ENCODE peak calls at places on chromosomes 7 and 10, in ten cellular contexts. One of them, this sample, is unnamed.

GRCh38 chr7:80137410-80137809 is 2.8 kb downstream of the GNAI1 start:
- DNase-seq in psoas muscle: no peak
- DNase-seq in mesothelial cell of epicardium: no peak
- DNase-seq in heart right ventricle: no peak
- DNase-seq in fibroblast of villous mesenchyme: no peak
- DNase-seq in fibroblast of the aortic adventitia: no peak
- DNase-seq in H9: no peak
- DNase-seq in AG10803: no peak
- DNase-seq in HL-60: no peak
- DNase-seq in fibroblast of pulmonary artery: no peak
- DNase-seq in this sample: no peak

GRCh38 chr7:17016402-17017010 is 134.7 kb upstream of the AGR3 start:
- DNase-seq in psoas muscle: no peak
- DNase-seq in mesothelial cell of epicardium: no peak
- DNase-seq in heart right ventricle: no peak
- DNase-seq in fibroblast of villous mesenchyme: no peak
- DNase-seq in fibroblast of the aortic adventitia: no peak
- DNase-seq in H9: no peak
- DNase-seq in AG10803: no peak
- DNase-seq in HL-60: no peak
- DNase-seq in fibroblast of pulmonary artery: no peak
- DNase-seq in this sample: no peak

GRCh38 chr10:121615862-121616261 is 17.6 kb upstream of the FGFR2 start:
- DNase-seq in psoas muscle: no peak
- DNase-seq in mesothelial cell of epicardium: no peak
- DNase-seq in heart right ventricle: no peak
- DNase-seq in fibroblast of villous mesenchyme: peak
- DNase-seq in fibroblast of the aortic adventitia: no peak
- DNase-seq in H9: no peak
- DNase-seq in AG10803: no peak
- DNase-seq in HL-60: no peak
- DNase-seq in fibroblast of pulmonary artery: no peak
- DNase-seq in this sample: no peak

GRCh38 chr10:54758791-54759190 is 42.2 kb downstream of the PCDH15 start:
- DNase-seq in psoas muscle: no peak
- DNase-seq in mesothelial cell of epicardium: no peak
- DNase-seq in heart right ventricle: no peak
- DNase-seq in fibroblast of villous mesenchyme: no peak
- DNase-seq in fibroblast of the aortic adventitia: no peak
- DNase-seq in H9: no peak
- DNase-seq in AG10803: no peak
- DNase-seq in HL-60: no peak
- DNase-seq in fibroblast of pulmonary artery: no peak
- DNase-seq in this sample: no peak

GRCh38 chr7:644381-645305 is 81.9 kb upstream of the DNAAF5 start:
- DNase-seq in psoas muscle: no peak
- DNase-seq in mesothelial cell of epicardium: no peak
- DNase-seq in heart right ventricle: peak
- DNase-seq in fibroblast of villous mesenchyme: no peak
- DNase-seq in fibroblast of the aortic adventitia: no peak
- DNase-seq in H9: no peak
- DNase-seq in AG10803: no peak
- DNase-seq in HL-60: no peak
- DNase-seq in fibroblast of pulmonary artery: no peak
- DNase-seq in this sample: no peak

GRCh38 chr10:14225374-14225773 is 105.3 kb downstream of the FRMD4A start:
- DNase-seq in psoas muscle: no peak
- DNase-seq in mesothelial cell of epicardium: no peak
- DNase-seq in heart right ventricle: no peak
- DNase-seq in fibroblast of villous mesenchyme: no peak
- DNase-seq in fibroblast of the aortic adventitia: no peak
- DNase-seq in H9: no peak
- DNase-seq in AG10803: no peak
- DNase-seq in HL-60: no peak
- DNase-seq in fibroblast of pulmonary artery: no peak
- DNase-seq in this sample: no peak

GRCh38 chr7:158016171-158017087 is 571.2 kb downstream of the PTPRN2 start:
- DNase-seq in psoas muscle: no peak
- DNase-seq in mesothelial cell of epicardium: no peak
- DNase-seq in heart right ventricle: peak
- DNase-seq in fibroblast of villous mesenchyme: no peak
- DNase-seq in fibroblast of the aortic adventitia: no peak
- DNase-seq in H9: no peak
- DNase-seq in AG10803: no peak
- DNase-seq in HL-60: no peak
- DNase-seq in fibroblast of pulmonary artery: no peak
- DNase-seq in this sample: no peak

GRCh38 chr10:59108886-59109288 is 67.6 kb upstream of the PHYHIPL start:
- DNase-seq in psoas muscle: no peak
- DNase-seq in mesothelial cell of epicardium: no peak
- DNase-seq in heart right ventricle: no peak
- DNase-seq in fibroblast of villous mesenchyme: no peak
- DNase-seq in fibroblast of the aortic adventitia: no peak
- DNase-seq in H9: no peak
- DNase-seq in AG10803: no peak
- DNase-seq in HL-60: no peak
- DNase-seq in fibroblast of pulmonary artery: no peak
- DNase-seq in this sample: no peak

GRCh38 chr7:128963327-128963757 is 25.6 kb downstream of the IRF5 start:
- DNase-seq in psoas muscle: no peak
- DNase-seq in mesothelial cell of epicardium: no peak
- DNase-seq in heart right ventricle: no peak
- DNase-seq in fibroblast of villous mesenchyme: peak
- DNase-seq in fibroblast of the aortic adventitia: no peak
- DNase-seq in H9: no peak
- DNase-seq in AG10803: no peak
- DNase-seq in HL-60: no peak
- DNase-seq in fibroblast of pulmonary artery: peak
- DNase-seq in this sample: peak

GRCh38 chr10:74640134-74640533 is 186.3 kb upstream of the KAT6B start:
- DNase-seq in psoas muscle: no peak
- DNase-seq in mesothelial cell of epicardium: no peak
- DNase-seq in heart right ventricle: no peak
- DNase-seq in fibroblast of villous mesenchyme: peak
- DNase-seq in fibroblast of the aortic adventitia: no peak
- DNase-seq in H9: peak
- DNase-seq in AG10803: peak
- DNase-seq in HL-60: no peak
- DNase-seq in fibroblast of pulmonary artery: peak
- DNase-seq in this sample: no peak

GRCh38 chr10:96280859-96281258 is 9.5 kb upstream of the BLNK start:
- DNase-seq in psoas muscle: no peak
- DNase-seq in mesothelial cell of epicardium: no peak
- DNase-seq in heart right ventricle: no peak
- DNase-seq in fibroblast of villous mesenchyme: no peak
- DNase-seq in fibroblast of the aortic adventitia: no peak
- DNase-seq in H9: no peak
- DNase-seq in AG10803: no peak
- DNase-seq in HL-60: no peak
- DNase-seq in fibroblast of pulmonary artery: no peak
- DNase-seq in this sample: no peak

GRCh38 chr7:134954197-134955082 is 31.9 kb upstream of the AGBL3 start:
- DNase-seq in psoas muscle: no peak
- DNase-seq in mesothelial cell of epicardium: no peak
- DNase-seq in heart right ventricle: no peak
- DNase-seq in fibroblast of villous mesenchyme: peak
- DNase-seq in fibroblast of the aortic adventitia: peak
- DNase-seq in H9: no peak
- DNase-seq in AG10803: peak
- DNase-seq in HL-60: no peak
- DNase-seq in fibroblast of pulmonary artery: peak
- DNase-seq in this sample: peak

GRCh38 chr10:112628951-112629604 is 182.1 kb downstream of the VTI1A start:
- DNase-seq in psoas muscle: no peak
- DNase-seq in mesothelial cell of epicardium: no peak
- DNase-seq in heart right ventricle: no peak
- DNase-seq in fibroblast of villous mesenchyme: peak
- DNase-seq in fibroblast of the aortic adventitia: no peak
- DNase-seq in H9: no peak
- DNase-seq in AG10803: no peak
- DNase-seq in HL-60: no peak
- DNase-seq in fibroblast of pulmonary artery: peak
- DNase-seq in this sample: no peak

GRCh38 chr7:32224276-32224675 is 154.1 kb upstream of the PDE1C start:
- DNase-seq in psoas muscle: no peak
- DNase-seq in mesothelial cell of epicardium: no peak
- DNase-seq in heart right ventricle: no peak
- DNase-seq in fibroblast of villous mesenchyme: no peak
- DNase-seq in fibroblast of the aortic adventitia: no peak
- DNase-seq in H9: no peak
- DNase-seq in AG10803: no peak
- DNase-seq in HL-60: no peak
- DNase-seq in fibroblast of pulmonary artery: no peak
- DNase-seq in this sample: no peak

GRCh38 chr7:156735861-156736260 is 95.3 kb downstream of the RNF32 start:
- DNase-seq in psoas muscle: no peak
- DNase-seq in mesothelial cell of epicardium: no peak
- DNase-seq in heart right ventricle: no peak
- DNase-seq in fibroblast of villous mesenchyme: peak
- DNase-seq in fibroblast of the aortic adventitia: no peak
- DNase-seq in H9: no peak
- DNase-seq in AG10803: no peak
- DNase-seq in HL-60: no peak
- DNase-seq in fibroblast of pulmonary artery: peak
- DNase-seq in this sample: no peak

GRCh38 chr7:44637788-44638594 is 31.6 kb downstream of the OGDH start:
- DNase-seq in psoas muscle: peak
- DNase-seq in mesothelial cell of epicardium: no peak
- DNase-seq in heart right ventricle: no peak
- DNase-seq in fibroblast of villous mesenchyme: peak
- DNase-seq in fibroblast of the aortic adventitia: peak
- DNase-seq in H9: no peak
- DNase-seq in AG10803: peak
- DNase-seq in HL-60: no peak
- DNase-seq in fibroblast of pulmonary artery: peak
- DNase-seq in this sample: peak

GRCh38 chr7:44636926-44637325 is 30.5 kb downstream of the OGDH start:
- DNase-seq in psoas muscle: no peak
- DNase-seq in mesothelial cell of epicardium: no peak
- DNase-seq in heart right ventricle: no peak
- DNase-seq in fibroblast of villous mesenchyme: no peak
- DNase-seq in fibroblast of the aortic adventitia: no peak
- DNase-seq in H9: no peak
- DNase-seq in AG10803: no peak
- DNase-seq in HL-60: no peak
- DNase-seq in fibroblast of pulmonary artery: no peak
- DNase-seq in this sample: no peak

GRCh38 chr7:44639701-44640321 is 33.4 kb downstream of the OGDH start:
- DNase-seq in psoas muscle: no peak
- DNase-seq in mesothelial cell of epicardium: peak
- DNase-seq in heart right ventricle: peak
- DNase-seq in fibroblast of villous mesenchyme: peak
- DNase-seq in fibroblast of the aortic adventitia: peak
- DNase-seq in H9: peak
- DNase-seq in AG10803: peak
- DNase-seq in HL-60: no peak
- DNase-seq in fibroblast of pulmonary artery: peak
- DNase-seq in this sample: no peak

GRCh38 chr7:44636041-44636580 is 29.7 kb downstream of the OGDH start:
- DNase-seq in psoas muscle: no peak
- DNase-seq in mesothelial cell of epicardium: no peak
- DNase-seq in heart right ventricle: no peak
- DNase-seq in fibroblast of villous mesenchyme: no peak
- DNase-seq in fibroblast of the aortic adventitia: no peak
- DNase-seq in H9: no peak
- DNase-seq in AG10803: no peak
- DNase-seq in HL-60: no peak
- DNase-seq in fibroblast of pulmonary artery: no peak
- DNase-seq in this sample: no peak

GRCh38 chr7:44638611-44639557 is 32.5 kb downstream of the OGDH start:
- DNase-seq in psoas muscle: peak
- DNase-seq in mesothelial cell of epicardium: no peak
- DNase-seq in heart right ventricle: peak
- DNase-seq in fibroblast of villous mesenchyme: peak
- DNase-seq in fibroblast of the aortic adventitia: peak
- DNase-seq in H9: peak
- DNase-seq in AG10803: peak
- DNase-seq in HL-60: peak
- DNase-seq in fibroblast of pulmonary artery: peak
- DNase-seq in this sample: peak
- TF ChIP-seq CTCF in psoas muscle: no peak
- TF ChIP-seq CTCF in mesothelial cell of epicardium: no peak
- TF ChIP-seq CTCF in heart right ventricle: no peak
- TF ChIP-seq CTCF in fibroblast of villous mesenchyme: no peak
- TF ChIP-seq CTCF in fibroblast of the aortic adventitia: no peak
- TF ChIP-seq CTCF in H9: no peak
- TF ChIP-seq CTCF in AG10803: no peak
- TF ChIP-seq CTCF in HL-60: no peak
- TF ChIP-seq CTCF in fibroblast of pulmonary artery: peak
- TF ChIP-seq CTCF in this sample: no peak

DNA sequence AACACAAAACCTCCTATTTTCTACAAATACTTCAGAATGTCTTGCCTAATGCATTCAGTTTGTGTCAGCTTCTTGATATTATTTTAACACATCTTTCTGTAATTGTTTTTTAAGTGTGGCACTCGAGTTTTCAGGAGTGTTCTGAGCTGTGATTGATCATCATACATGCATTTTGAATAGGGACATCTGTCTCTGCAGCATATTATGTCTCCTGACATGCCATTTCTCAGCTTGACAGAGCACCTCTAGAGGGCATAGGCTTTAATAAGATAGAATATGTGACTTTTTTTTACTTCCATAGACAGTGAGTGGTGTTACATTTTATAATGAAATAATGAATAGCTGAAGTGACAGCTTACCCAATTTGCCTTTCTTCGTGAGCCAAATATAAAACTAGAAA is 219.2 kb upstream of the HDAC9 start:
- DNase-seq in psoas muscle: no peak
- DNase-seq in mesothelial cell of epicardium: no peak
- DNase-seq in heart right ventricle: no peak
- DNase-seq in fibroblast of villous mesenchyme: no peak
- DNase-seq in fibroblast of the aortic adventitia: no peak
- DNase-seq in H9: no peak
- DNase-seq in AG10803: no peak
- DNase-seq in HL-60: no peak
- DNase-seq in fibroblast of pulmonary artery: no peak
- DNase-seq in this sample: no peak
- TF ChIP-seq CTCF in psoas muscle: no peak
- TF ChIP-seq CTCF in mesothelial cell of epicardium: no peak
- TF ChIP-seq CTCF in heart right ventricle: no peak
- TF ChIP-seq CTCF in fibroblast of villous mesenchyme: no peak
- TF ChIP-seq CTCF in fibroblast of the aortic adventitia: peak
- TF ChIP-seq CTCF in H9: no peak
- TF ChIP-seq CTCF in AG10803: no peak
- TF ChIP-seq CTCF in HL-60: no peak
- TF ChIP-seq CTCF in fibroblast of pulmonary artery: peak
- TF ChIP-seq CTCF in this sample: no peak

GRCh38 chr10:77574436-77574835 is 63.2 kb downstream of the KCNMA1 start:
- DNase-seq in psoas muscle: no peak
- DNase-seq in mesothelial cell of epicardium: no peak
- DNase-seq in heart right ventricle: no peak
- DNase-seq in fibroblast of villous mesenchyme: no peak
- DNase-seq in fibroblast of the aortic adventitia: no peak
- DNase-seq in H9: no peak
- DNase-seq in AG10803: no peak
- DNase-seq in HL-60: no peak
- DNase-seq in fibroblast of pulmonary artery: no peak
- DNase-seq in this sample: no peak
- TF ChIP-seq CTCF in psoas muscle: no peak
- TF ChIP-seq CTCF in mesothelial cell of epicardium: no peak
- TF ChIP-seq CTCF in heart right ventricle: no peak
- TF ChIP-seq CTCF in fibroblast of villous mesenchyme: peak
- TF ChIP-seq CTCF in fibroblast of the aortic adventitia: no peak
- TF ChIP-seq CTCF in H9: peak
- TF ChIP-seq CTCF in AG10803: no peak
- TF ChIP-seq CTCF in HL-60: no peak
- TF ChIP-seq CTCF in fibroblast of pulmonary artery: no peak
- TF ChIP-seq CTCF in this sample: no peak

GRCh38 chr7:57388761-57389160 is 61.2 kb upstream of the ZNF716 start:
- DNase-seq in psoas muscle: no peak
- DNase-seq in mesothelial cell of epicardium: no peak
- DNase-seq in heart right ventricle: no peak
- DNase-seq in fibroblast of villous mesenchyme: no peak
- DNase-seq in fibroblast of the aortic adventitia: no peak
- DNase-seq in H9: no peak
- DNase-seq in AG10803: no peak
- DNase-seq in HL-60: no peak
- DNase-seq in fibroblast of pulmonary artery: no peak
- DNase-seq in this sample: no peak
- TF ChIP-seq CTCF in psoas muscle: no peak
- TF ChIP-seq CTCF in mesothelial cell of epicardium: no peak
- TF ChIP-seq CTCF in heart right ventricle: no peak
- TF ChIP-seq CTCF in fibroblast of villous mesenchyme: no peak
- TF ChIP-seq CTCF in fibroblast of the aortic adventitia: no peak
- TF ChIP-seq CTCF in H9: no peak
- TF ChIP-seq CTCF in AG10803: no peak
- TF ChIP-seq CTCF in HL-60: no peak
- TF ChIP-seq CTCF in fibroblast of pulmonary artery: no peak
- TF ChIP-seq CTCF in this sample: no peak